ENCODE peak calls at places on chromosomes 7 and 10, in seven cellular contexts. One of them, this sample, is unnamed.

GRCh38 chr7:94295805-94296204 is 98.9 kb upstream of the COL1A2 start:
- DNase-seq in fibroblast of lung: peak; percentile 81
- DNase-seq in chondrocyte: no peak
- DNase-seq in cardiac muscle cell: peak; percentile 38
- DNase-seq in AG09309: peak; percentile 75
- DNase-seq in fibroblast of mammary gland: peak; percentile 89
- DNase-seq in lung: no peak
- DNase-seq in this sample: no peak

GRCh38 chr10:118729641-118730258 is 25.0 kb downstream of the CACUL1 start:
- DNase-seq in fibroblast of mammary gland: no peak
- DNase-seq in cardiac muscle cell: no peak
- DNase-seq in AG09309: no peak
- DNase-seq in fibroblast of lung: no peak
- DNase-seq in chondrocyte: no peak
- DNase-seq in lung: no peak
- DNase-seq in this sample: no peak

GRCh38 chr7:28203498-28204240 is 23.1 kb upstream of the JAZF1 start:
- DNase-seq in chondrocyte: no peak
- DNase-seq in cardiac muscle cell: no peak
- DNase-seq in fibroblast of mammary gland: no peak
- DNase-seq in fibroblast of lung: peak; percentile 35
- DNase-seq in lung: no peak
- DNase-seq in AG09309: peak; percentile 61
- DNase-seq in this sample: no peak

GRCh38 chr10:69684020-69684980 is 54.3 kb downstream of the FAM241B start:
- DNase-seq in fibroblast of lung: peak; percentile 52
- DNase-seq in fibroblast of mammary gland: peak; percentile 25
- DNase-seq in chondrocyte: no peak
- DNase-seq in cardiac muscle cell: peak; percentile 29
- DNase-seq in AG09309: no peak
- DNase-seq in lung: peak; percentile 73
- DNase-seq in this sample: no peak

GRCh38 chr10:28118985-28119628 is 120.2 kb upstream of the ODAD2 start:
- DNase-seq in AG09309: no peak
- DNase-seq in fibroblast of lung: no peak
- DNase-seq in fibroblast of mammary gland: no peak
- DNase-seq in cardiac muscle cell: no peak
- DNase-seq in lung: no peak
- DNase-seq in chondrocyte: no peak
- DNase-seq in this sample: no peak

GRCh38 chr10:125687507-125688185 is 4.7 kb upstream of the TEX36 start:
- DNase-seq in fibroblast of mammary gland: no peak
- DNase-seq in fibroblast of lung: no peak
- DNase-seq in AG09309: no peak
- DNase-seq in chondrocyte: no peak
- DNase-seq in lung: no peak
- DNase-seq in cardiac muscle cell: no peak
- DNase-seq in this sample: no peak

GRCh38 chr7:30321992-30322637 is 37.7 kb downstream of the ZNRF2 start:
- DNase-seq in fibroblast of mammary gland: peak; percentile 68
- DNase-seq in fibroblast of lung: peak; percentile 11
- DNase-seq in cardiac muscle cell: no peak
- DNase-seq in lung: no peak
- DNase-seq in chondrocyte: no peak
- DNase-seq in AG09309: no peak
- DNase-seq in this sample: peak; percentile 17

GRCh38 chr7:23074443-23075244 is 30.9 kb upstream of the KLHL7 start:
- DNase-seq in lung: no peak
- DNase-seq in fibroblast of lung: peak; percentile 36
- DNase-seq in chondrocyte: no peak
- DNase-seq in AG09309: no peak
- DNase-seq in cardiac muscle cell: no peak
- DNase-seq in fibroblast of mammary gland: no peak
- DNase-seq in this sample: no peak

GRCh38 chr10:123093489-123093888 is 42.3 kb upstream of the HMX3 start:
- DNase-seq in chondrocyte: no peak
- DNase-seq in AG09309: no peak
- DNase-seq in fibroblast of lung: no peak
- DNase-seq in lung: no peak
- DNase-seq in cardiac muscle cell: peak; percentile 40
- DNase-seq in fibroblast of mammary gland: no peak
- DNase-seq in this sample: no peak

GRCh38 chr10:80535671-80536360 is 1.9 kb upstream of the SH2D4B start:
- DNase-seq in lung: peak; percentile 74
- DNase-seq in cardiac muscle cell: no peak
- DNase-seq in fibroblast of mammary gland: no peak
- DNase-seq in AG09309: no peak
- DNase-seq in fibroblast of lung: peak; percentile 14
- DNase-seq in chondrocyte: peak; percentile 84
- DNase-seq in this sample: peak; percentile 85

GRCh38 chr7:46969303-46970130 is 612.4 kb downstream of the TNS3 start:
- DNase-seq in chondrocyte: no peak
- DNase-seq in fibroblast of mammary gland: peak; percentile 32
- DNase-seq in fibroblast of lung: peak; percentile 86
- DNase-seq in AG09309: peak; percentile 74
- DNase-seq in lung: no peak
- DNase-seq in cardiac muscle cell: no peak
- DNase-seq in this sample: no peak

GRCh38 chr10:48684792-48685651 is at the start of gene WDFY4:
- DNase-seq in AG09309: no peak
- DNase-seq in fibroblast of mammary gland: no peak
- DNase-seq in fibroblast of lung: no peak
- DNase-seq in lung: peak; percentile 49
- DNase-seq in cardiac muscle cell: no peak
- DNase-seq in chondrocyte: no peak
- DNase-seq in this sample: no peak

GRCh38 chr7:53811555-53812079 is 730.6 kb upstream of the VSTM2A start:
- DNase-seq in lung: no peak
- DNase-seq in cardiac muscle cell: no peak
- DNase-seq in chondrocyte: no peak
- DNase-seq in fibroblast of lung: no peak
- DNase-seq in fibroblast of mammary gland: no peak
- DNase-seq in AG09309: no peak
- DNase-seq in this sample: no peak

GRCh38 chr7:15007507-15007906 is 105.0 kb upstream of the DGKB start:
- DNase-seq in AG09309: no peak
- DNase-seq in chondrocyte: no peak
- DNase-seq in fibroblast of lung: no peak
- DNase-seq in fibroblast of mammary gland: peak; percentile 7
- DNase-seq in lung: no peak
- DNase-seq in cardiac muscle cell: peak; percentile 5
- DNase-seq in this sample: no peak

GRCh38 chr7:1899951-1900762 is 230.1 kb downstream of the ELFN1 start:
- DNase-seq in cardiac muscle cell: no peak
- DNase-seq in chondrocyte: peak; percentile 65
- DNase-seq in lung: no peak
- DNase-seq in AG09309: no peak
- DNase-seq in fibroblast of mammary gland: no peak
- DNase-seq in fibroblast of lung: peak; percentile 13
- DNase-seq in this sample: no peak

GRCh38 chr10:14926061-14926470 is 27.8 kb downstream of the DCLRE1C start:
- DNase-seq in AG09309: no peak
- DNase-seq in fibroblast of mammary gland: no peak
- DNase-seq in cardiac muscle cell: no peak
- DNase-seq in lung: no peak
- DNase-seq in fibroblast of lung: no peak
- DNase-seq in chondrocyte: no peak
- DNase-seq in this sample: no peak

GRCh38 chr10:22646291-22646926 is 68.0 kb downstream of the PIP4K2A start:
- DNase-seq in chondrocyte: no peak
- DNase-seq in AG09309: no peak
- DNase-seq in fibroblast of mammary gland: no peak
- DNase-seq in fibroblast of lung: peak; percentile 27
- DNase-seq in lung: no peak
- DNase-seq in cardiac muscle cell: no peak
- DNase-seq in this sample: no peak

GRCh38 chr10:97543025-97543546 is 29.5 kb upstream of the ANKRD2 start:
- DNase-seq in AG09309: peak; percentile 77
- DNase-seq in fibroblast of mammary gland: peak; percentile 98
- DNase-seq in lung: peak; percentile 74
- DNase-seq in cardiac muscle cell: no peak
- DNase-seq in chondrocyte: peak; percentile 92
- DNase-seq in fibroblast of lung: peak; percentile 99
- DNase-seq in this sample: peak; percentile 73

GRCh38 chr10:59079386-59080226 is 96.8 kb upstream of the PHYHIPL start:
- DNase-seq in fibroblast of lung: peak; percentile 86
- DNase-seq in fibroblast of mammary gland: peak; percentile 89
- DNase-seq in cardiac muscle cell: no peak
- DNase-seq in AG09309: peak; percentile 21
- DNase-seq in lung: no peak
- DNase-seq in chondrocyte: no peak
- DNase-seq in this sample: no peak
- TF ChIP-seq CTCF in fibroblast of lung: no peak
- TF ChIP-seq CTCF in fibroblast of mammary gland: no peak
- TF ChIP-seq CTCF in cardiac muscle cell: no peak
- TF ChIP-seq CTCF in AG09309: no peak
- TF ChIP-seq CTCF in lung: no peak
- TF ChIP-seq CTCF in chondrocyte: peak; percentile 34
- TF ChIP-seq CTCF in this sample: no peak

GRCh38 chr7:151408839-151409554 is 841 bp downstream of the WDR86 start:
- DNase-seq in AG09309: no peak
- DNase-seq in chondrocyte: peak; percentile 55
- DNase-seq in lung: no peak
- DNase-seq in cardiac muscle cell: peak; percentile 55
- DNase-seq in fibroblast of lung: peak; percentile 14
- DNase-seq in fibroblast of mammary gland: peak; percentile 15
- DNase-seq in this sample: peak; percentile 60

GRCh38 chr7:151411551-151411950 is 1.7 kb upstream of the WDR86 start:
- DNase-seq in cardiac muscle cell: no peak
- DNase-seq in lung: no peak
- DNase-seq in fibroblast of lung: no peak
- DNase-seq in AG09309: no peak
- DNase-seq in fibroblast of mammary gland: no peak
- DNase-seq in chondrocyte: peak; percentile 40
- DNase-seq in this sample: no peak

GRCh38 chr7:151410405-151411390 is 860 bp upstream of the WDR86 start:
- DNase-seq in chondrocyte: peak; percentile 58
- DNase-seq in AG09309: no peak
- DNase-seq in fibroblast of mammary gland: no peak
- DNase-seq in cardiac muscle cell: peak; percentile 84
- DNase-seq in fibroblast of lung: no peak
- DNase-seq in lung: no peak
- DNase-seq in this sample: no peak

GRCh38 chr7:151408498-151408838 is 1.4 kb downstream of the WDR86 start:
- DNase-seq in fibroblast of mammary gland: no peak
- DNase-seq in fibroblast of lung: no peak
- DNase-seq in chondrocyte: peak; percentile 55
- DNase-seq in AG09309: no peak
- DNase-seq in lung: no peak
- DNase-seq in cardiac muscle cell: no peak
- DNase-seq in this sample: no peak

GRCh38 chr7:151409555-151410404 is at the start of gene WDR86:
- DNase-seq in fibroblast of lung: no peak
- DNase-seq in chondrocyte: peak; percentile 67
- DNase-seq in cardiac muscle cell: peak; percentile 77
- DNase-seq in fibroblast of mammary gland: no peak
- DNase-seq in lung: no peak
- DNase-seq in AG09309: no peak
- DNase-seq in this sample: no peak
- TF ChIP-seq CTCF in fibroblast of lung: no peak
- TF ChIP-seq CTCF in chondrocyte: no peak
- TF ChIP-seq CTCF in cardiac muscle cell: no peak
- TF ChIP-seq CTCF in fibroblast of mammary gland: no peak
- TF ChIP-seq CTCF in lung: no peak
- TF ChIP-seq CTCF in AG09309: no peak
- TF ChIP-seq CTCF in this sample: no peak

GRCh38 chr10:20891338-20891714 is 5.8 kb downstream of the NEBL start:
- DNase-seq in lung: no peak
- DNase-seq in fibroblast of mammary gland: peak; percentile 46
- DNase-seq in cardiac muscle cell: no peak
- DNase-seq in fibroblast of lung: peak; percentile 95
- DNase-seq in AG09309: no peak
- DNase-seq in chondrocyte: no peak
- DNase-seq in this sample: no peak

GRCh38 chr10:20888620-20889337 is 8.3 kb downstream of the NEBL start:
- DNase-seq in fibroblast of mammary gland: peak; percentile 46
- DNase-seq in cardiac muscle cell: no peak
- DNase-seq in chondrocyte: no peak
- DNase-seq in lung: no peak
- DNase-seq in AG09309: no peak
- DNase-seq in fibroblast of lung: no peak
- DNase-seq in this sample: no peak

GRCh38 chr10:20890491-20891337 is 6.4 kb downstream of the NEBL start:
- DNase-seq in cardiac muscle cell: no peak
- DNase-seq in fibroblast of mammary gland: peak; percentile 76
- DNase-seq in chondrocyte: no peak
- DNase-seq in fibroblast of lung: peak; percentile 75
- DNase-seq in lung: no peak
- DNase-seq in AG09309: no peak
- DNase-seq in this sample: no peak

GRCh38 chr10:20887706-20888535 is 9.2 kb downstream of the NEBL start:
- DNase-seq in chondrocyte: no peak
- DNase-seq in fibroblast of lung: no peak
- DNase-seq in fibroblast of mammary gland: no peak
- DNase-seq in cardiac muscle cell: no peak
- DNase-seq in AG09309: no peak
- DNase-seq in lung: no peak
- DNase-seq in this sample: no peak

GRCh38 chr10:20890009-20890408 is 7.1 kb downstream of the NEBL start:
- DNase-seq in lung: no peak
- DNase-seq in cardiac muscle cell: peak; percentile 28
- DNase-seq in fibroblast of lung: peak; percentile 50
- DNase-seq in chondrocyte: no peak
- DNase-seq in fibroblast of mammary gland: no peak
- DNase-seq in AG09309: no peak
- DNase-seq in this sample: no peak
- TF ChIP-seq CTCF in lung: no peak
- TF ChIP-seq CTCF in cardiac muscle cell: no peak
- TF ChIP-seq CTCF in fibroblast of lung: no peak
- TF ChIP-seq CTCF in chondrocyte: no peak
- TF ChIP-seq CTCF in fibroblast of mammary gland: no peak
- TF ChIP-seq CTCF in AG09309: no peak
- TF ChIP-seq CTCF in this sample: no peak

DNA sequence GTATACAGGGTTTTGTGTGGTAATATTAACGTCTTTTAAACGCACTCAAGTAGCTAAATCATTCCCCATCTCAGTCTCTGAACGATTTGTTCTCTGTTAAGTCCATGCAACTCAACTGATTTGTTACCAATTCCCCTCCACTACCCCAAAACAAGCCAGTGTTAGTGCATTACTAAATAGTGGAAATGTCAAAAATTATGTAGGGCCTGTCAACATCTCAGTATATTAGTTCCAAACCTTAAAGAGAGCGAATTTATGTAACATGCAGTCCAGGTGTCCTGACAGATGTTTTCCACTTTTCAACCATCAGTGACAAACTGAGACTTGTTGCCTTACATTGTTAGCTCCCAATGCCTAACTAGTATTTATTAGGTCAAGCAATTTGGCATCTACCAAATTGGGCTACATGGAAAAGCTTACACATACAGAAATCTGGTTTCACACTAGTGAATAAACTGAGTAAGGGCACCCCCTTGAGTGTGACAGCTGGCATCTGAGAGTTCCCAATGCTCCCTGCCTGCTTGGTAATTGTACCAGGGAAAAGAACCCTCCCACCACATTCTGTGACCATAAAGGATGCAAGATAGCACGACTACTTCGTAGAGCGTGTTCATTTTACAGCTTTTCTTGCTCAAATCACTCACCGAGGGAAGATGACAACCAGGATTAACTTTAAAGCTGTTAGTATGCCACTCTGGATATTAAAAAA is 12.1 kb downstream of the HNRNPA2B1 start:
- DNase-seq in fibroblast of lung: no peak
- DNase-seq in chondrocyte: no peak
- DNase-seq in fibroblast of mammary gland: no peak
- DNase-seq in AG09309: no peak
- DNase-seq in lung: no peak
- DNase-seq in cardiac muscle cell: no peak
- DNase-seq in this sample: peak; percentile 45
- TF ChIP-seq CTCF in fibroblast of lung: no peak
- TF ChIP-seq CTCF in chondrocyte: no peak
- TF ChIP-seq CTCF in fibroblast of mammary gland: no peak
- TF ChIP-seq CTCF in AG09309: no peak
- TF ChIP-seq CTCF in lung: no peak
- TF ChIP-seq CTCF in cardiac muscle cell: no peak
- TF ChIP-seq CTCF in this sample: no peak

This sample was measured in activated CD8-positive, alpha-beta T cell treated with anti-CD3 and anti-CD28 coated beads for 36 hours.